ENCODE peak calls at places on chromosomes 5 and 9, in four cellular contexts. K is dorsolateral prefrontal cortex, W is fibroblast of pulmonary artery, Q is fibroblast of mammary gland. H is an unnamed sample.

GRCh38 chr9:5920860-5921328 is 30.2 kb downstream of the MLANA start:
- DNase-seq in K (no peak), W (no peak), Q (peak; percentile 60), H (no peak)

GRCh38 chr5:142881076-142881466 is 110.9 kb downstream of the ARHGAP26 start:
- DNase-seq in K (no peak), W (peak; percentile 67), Q (peak; percentile 87), H (peak; percentile 67)

GRCh38 chr5:128487041-128487440 is 51.0 kb downstream of the FBN2 start:
- DNase-seq in K (no peak), W (no peak), Q (peak; percentile 24), H (no peak)

GRCh38 chr9:86128235-86128822 is 29.0 kb upstream of the GOLM1 start:
- DNase-seq in K (no peak), W (no peak), Q (no peak), H (no peak)

GRCh38 chr5:39273314-39273954 is 54.1 kb upstream of the FYB1 start:
- DNase-seq in K (no peak), W (no peak), Q (no peak), H (no peak)

GRCh38 chr9:72305102-72305546 is 59.9 kb downstream of the ZFAND5 start:
- DNase-seq in K (no peak), W (peak; percentile 69), Q (peak; percentile 97), H (peak; percentile 75)

GRCh38 chr9:36874921-36875320 is 159.1 kb downstream of the PAX5 start:
- DNase-seq in K (no peak), W (peak; percentile 33), Q (peak; percentile 47), H (no peak)

GRCh38 chr5:14581891-14582796 is 552 bp downstream of the OTULINL start:
- DNase-seq in K (peak; percentile 55), W (peak; percentile 13), Q (peak; percentile 13), H (peak; percentile 89)

GRCh38 chr9:118459832-118460425 is 755.7 kb downstream of the TLR4 start:
- DNase-seq in K (peak; percentile 76), W (no peak), Q (no peak), H (no peak)

GRCh38 chr5:93186031-93186682 is 394.9 kb downstream of the NR2F1-AS1 start:
- DNase-seq in K (no peak), W (peak; percentile 71), Q (peak; percentile 88), H (no peak)

GRCh38 chr5:76384705-76385104 is 18.4 kb upstream of the IQGAP2 start:
- DNase-seq in K (no peak), W (no peak), Q (no peak), H (no peak)

GRCh38 chr5:103041071-103041676 is 78.8 kb downstream of the GIN1 start:
- DNase-seq in K (no peak), W (peak; percentile 82), Q (peak; percentile 72), H (no peak)

GRCh38 chr9:35415769-35416427 is 74.0 kb upstream of the RUSC2 start:
- DNase-seq in K (no peak), W (no peak), Q (no peak), H (peak; percentile 80)
- TF ChIP-seq CTCF in K (no peak), W (no peak), Q (no peak), H (peak; percentile 76)

GRCh38 chr5:156431956-156432829 is 105.2 kb downstream of the SGCD start:
- DNase-seq in K (no peak), W (no peak), Q (no peak), H (peak; percentile 68)

GRCh38 chr5:156435101-156435500 is 108.1 kb downstream of the SGCD start:
- DNase-seq in K (no peak), W (no peak), Q (no peak), H (no peak)

GRCh38 chr5:156432830-156433105 is 105.8 kb downstream of the SGCD start:
- DNase-seq in K (no peak), W (no peak), Q (no peak), H (no peak)

GRCh38 chr5:156438076-156438475 is 111.1 kb downstream of the SGCD start:
- DNase-seq in K (no peak), W (no peak), Q (no peak), H (no peak)
- TF ChIP-seq CTCF in K (no peak), W (no peak), Q (no peak), H (no peak)

GRCh38 chr5:137738947-137739346 is 3.1 kb upstream of the KLHL3 start:
- DNase-seq in K (no peak), W (no peak), Q (no peak), H (no peak)

GRCh38 chr5:137741718-137742117 is 5.8 kb upstream of the KLHL3 start:
- DNase-seq in K (no peak), W (no peak), Q (no peak), H (no peak)

GRCh38 chr5:137739737-137740136 is 3.8 kb upstream of the KLHL3 start:
- DNase-seq in K (no peak), W (no peak), Q (no peak), H (no peak)

GRCh38 chr5:137747848-137748247 is 6.3 kb downstream of the HNRNPA0 start:
- DNase-seq in K (no peak), W (no peak), Q (no peak), H (no peak)

GRCh38 chr5:137743031-137743640 is 7.2 kb upstream of the KLHL3 start:
- DNase-seq in K (peak; percentile 71), W (peak; percentile 88), Q (peak; percentile 80), H (peak; percentile 82)
- TF ChIP-seq CTCF in K (peak; percentile 74), W (peak; percentile 69), Q (peak; percentile 72), H (peak; percentile 86)

DNA sequence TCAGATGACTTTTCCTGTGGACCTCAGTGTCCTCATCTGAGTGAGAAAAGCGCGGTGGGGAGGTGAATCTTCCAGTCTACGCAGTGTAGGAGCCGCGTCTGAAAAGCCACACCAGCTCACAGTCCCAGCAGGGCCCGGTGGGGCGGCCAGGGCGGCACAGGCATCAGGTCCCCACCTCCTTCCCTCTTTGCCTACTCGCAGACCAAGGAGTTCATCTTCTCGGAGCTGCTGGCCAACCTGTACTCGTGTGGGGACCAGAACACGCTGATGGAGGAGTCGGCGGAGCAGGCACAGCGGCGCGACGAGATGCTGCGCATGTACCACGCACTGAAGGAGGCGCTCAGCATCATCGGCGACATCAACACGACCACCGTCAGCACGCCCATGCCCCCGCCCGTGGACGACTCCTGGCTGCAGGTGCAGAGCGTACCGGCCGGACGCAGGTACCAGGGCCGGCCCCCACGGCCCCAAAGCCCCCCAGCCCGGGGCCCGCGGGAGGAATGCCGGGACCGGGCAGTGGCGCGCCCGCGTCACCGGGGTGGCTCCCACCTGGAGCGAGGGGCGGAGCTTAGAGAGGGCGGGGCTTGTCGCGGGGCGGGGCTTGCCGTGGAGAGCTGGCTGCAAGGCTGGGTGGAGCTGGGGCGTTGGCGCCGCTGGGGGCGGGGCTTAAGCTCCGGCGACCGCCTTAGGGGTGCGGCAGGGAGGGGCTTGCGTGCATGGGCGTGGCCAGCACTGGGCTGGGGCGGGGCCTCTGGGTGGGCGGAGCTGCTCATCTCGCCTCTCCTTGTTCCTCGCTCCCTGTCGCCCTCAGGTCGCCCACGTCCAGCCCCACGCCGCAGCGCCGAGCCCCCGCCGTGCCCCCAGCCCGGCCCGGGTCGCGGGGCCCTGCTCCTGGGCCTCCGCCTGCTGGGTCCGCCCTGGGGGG is 25.6 kb downstream of the GOLGA2 start:
- DNase-seq in K (peak; percentile 34), W (peak; percentile 52), Q (peak; percentile 75), H (peak; percentile 99)
- TF ChIP-seq CTCF in K (no peak), W (no peak), Q (no peak), H (no peak)

DNA sequence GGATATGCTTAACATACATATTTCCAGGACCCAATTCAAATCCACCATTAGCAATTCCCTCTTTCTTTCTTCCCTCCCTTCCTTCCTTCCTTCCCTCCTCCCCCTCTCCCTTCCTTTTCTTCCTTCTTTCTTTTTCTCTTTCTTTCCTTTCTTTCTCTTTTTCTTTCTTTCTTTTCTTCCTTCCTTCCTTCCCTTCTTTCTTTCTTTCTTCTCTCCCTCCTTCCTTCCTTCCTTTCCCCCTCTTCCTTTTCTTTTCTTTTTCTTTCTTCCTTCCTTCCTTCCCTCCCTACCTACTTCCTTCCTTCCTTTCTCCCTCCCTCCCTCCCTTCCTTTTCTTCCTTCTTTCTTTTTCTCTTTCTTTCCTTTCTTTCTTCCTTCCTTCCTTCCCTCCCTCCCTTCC is 332.0 kb downstream of the TMEM161B start:
- DNase-seq in K (no peak), W (no peak), Q (no peak), H (no peak)
- TF ChIP-seq CTCF in K (no peak), W (no peak), Q (no peak), H (no peak)

GRCh38 chr5:61332369-61332745 is 299 bp downstream of the ZSWIM6 start:
- DNase-seq in K (peak; percentile 35), W (peak; percentile 32), Q (no peak), H (no peak)

GRCh38 chr5:61333351-61334223 is 1.5 kb downstream of the ZSWIM6 start:
- DNase-seq in K (peak; percentile 45), W (peak; percentile 35), Q (no peak), H (no peak)

GRCh38 chr5:61334224-61335196 is 2.5 kb downstream of the ZSWIM6 start:
- DNase-seq in K (no peak), W (peak; percentile 73), Q (peak; percentile 47), H (peak; percentile 48)

GRCh38 chr5:61331407-61332368 is at the start of gene ZSWIM6:
- DNase-seq in K (peak; percentile 98), W (peak; percentile 99), Q (peak; percentile 98), H (peak; percentile 99)

GRCh38 chr5:61332891-61333350 is 863 bp downstream of the ZSWIM6 start:
- DNase-seq in K (peak; percentile 16), W (peak; percentile 70), Q (peak; percentile 65), H (peak; percentile 70)
- TF ChIP-seq CTCF in K (no peak), W (no peak), Q (no peak), H (no peak)

DNA sequence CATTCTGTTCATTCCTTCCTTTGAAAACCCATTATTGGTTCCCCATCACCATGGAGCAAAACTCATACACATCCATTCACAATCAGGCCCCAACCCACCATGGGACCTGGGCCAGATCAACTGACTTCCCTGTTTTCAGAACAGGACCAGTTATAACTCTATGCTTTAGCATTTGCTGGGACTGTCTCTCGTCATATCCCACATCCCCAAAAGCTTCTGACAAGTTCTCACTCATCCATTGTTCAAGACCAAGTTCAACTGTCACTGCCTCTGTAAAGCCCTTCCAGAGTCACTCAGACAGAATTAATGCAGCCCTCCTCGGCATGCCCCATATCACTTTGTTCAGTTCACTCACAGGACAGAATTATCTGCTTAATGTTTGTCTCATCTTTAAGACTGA is 4.0 kb downstream of the FAM169A start:
- DNase-seq in K (no peak), W (no peak), Q (no peak), H (no peak)
- TF ChIP-seq CTCF in K (no peak), W (no peak), Q (no peak), H (no peak)

GRCh38 chr9:78365979-78366697 is 69.2 kb downstream of the PSAT1 start:
- DNase-seq in K (no peak), W (peak; percentile 40), Q (peak; percentile 26), H (no peak)
- TF ChIP-seq CTCF in K (peak; percentile 61), W (peak; percentile 69), Q (peak; percentile 68), H (peak; percentile 76)

GRCh38 chr5:87844449-87844848 is 424.2 kb downstream of the TMEM161B start:
- DNase-seq in K (no peak), W (no peak), Q (no peak), H (no peak)
- TF ChIP-seq CTCF in K (no peak), W (no peak), Q (no peak), H (peak; percentile 19)

GRCh38 chr5:127351418-127351817 is 60.8 kb downstream of the MEGF10 start:
- DNase-seq in K (no peak), W (peak; percentile 10), Q (no peak), H (no peak)
- TF ChIP-seq CTCF in K (no peak), W (no peak), Q (no peak), H (no peak)

H was measured in endodermal cell.